ENCODE peak calls at places on chromosomes 13 and 19, in six cellular contexts. One of them, this sample, is unnamed.

GRCh38 chr13:83765796-83766195 is 116.5 kb downstream of the SLITRK1 start:
- DNase-seq in transverse colon: no peak
- DNase-seq in GDM1: no peak
- DNase-seq in activated naive CD4-positive, alpha-beta T cell treated with anti-CD3 and anti-CD28 coated beads, Interleukin-2, amount 10 ng/mL, durations not matched to agents 7 days and 5 days: no peak
- DNase-seq in CD8-positive, alpha-beta memory T cell: no peak
- DNase-seq in occipital lobe: no peak
- DNase-seq in this sample: no peak

GRCh38 chr13:91721413-91721812 is 323.0 kb downstream of the GPC5 start:
- DNase-seq in CD8-positive, alpha-beta memory T cell: no peak
- DNase-seq in GDM1: no peak
- DNase-seq in activated naive CD4-positive, alpha-beta T cell treated with anti-CD3 and anti-CD28 coated beads, Interleukin-2, amount 10 ng/mL, durations not matched to agents 7 days and 5 days: no peak
- DNase-seq in occipital lobe: no peak
- DNase-seq in transverse colon: no peak
- DNase-seq in this sample: no peak

GRCh38 chr13:64078480-64078936 is 2662.9 kb upstream of the PCDH20 start:
- DNase-seq in activated naive CD4-positive, alpha-beta T cell treated with anti-CD3 and anti-CD28 coated beads, Interleukin-2, amount 10 ng/mL, durations not matched to agents 7 days and 5 days: no peak
- DNase-seq in GDM1: no peak
- DNase-seq in transverse colon: no peak
- DNase-seq in occipital lobe: no peak
- DNase-seq in CD8-positive, alpha-beta memory T cell: no peak
- DNase-seq in this sample: no peak

GRCh38 chr19:55097864-55098715 is 19.3 kb downstream of the PPP1R12C start:
- DNase-seq in transverse colon: no peak
- DNase-seq in CD8-positive, alpha-beta memory T cell: no peak
- DNase-seq in GDM1: peak
- DNase-seq in occipital lobe: no peak
- DNase-seq in activated naive CD4-positive, alpha-beta T cell treated with anti-CD3 and anti-CD28 coated beads, Interleukin-2, amount 10 ng/mL, durations not matched to agents 7 days and 5 days: no peak
- DNase-seq in this sample: no peak

GRCh38 chr19:21328402-21328801 is 808 bp downstream of the ZNF708 start:
- DNase-seq in transverse colon: no peak
- DNase-seq in CD8-positive, alpha-beta memory T cell: no peak
- DNase-seq in activated naive CD4-positive, alpha-beta T cell treated with anti-CD3 and anti-CD28 coated beads, Interleukin-2, amount 10 ng/mL, durations not matched to agents 7 days and 5 days: no peak
- DNase-seq in GDM1: no peak
- DNase-seq in occipital lobe: no peak
- DNase-seq in this sample: no peak

GRCh38 chr13:60402022-60402421 is 5.0 kb downstream of the TDRD3 start:
- DNase-seq in CD8-positive, alpha-beta memory T cell: no peak
- DNase-seq in transverse colon: no peak
- DNase-seq in occipital lobe: no peak
- DNase-seq in GDM1: no peak
- DNase-seq in activated naive CD4-positive, alpha-beta T cell treated with anti-CD3 and anti-CD28 coated beads, Interleukin-2, amount 10 ng/mL, durations not matched to agents 7 days and 5 days: no peak
- DNase-seq in this sample: no peak

GRCh38 chr13:30404207-30404606 is 18.1 kb upstream of the UBE2L5 start:
- DNase-seq in occipital lobe: no peak
- DNase-seq in activated naive CD4-positive, alpha-beta T cell treated with anti-CD3 and anti-CD28 coated beads, Interleukin-2, amount 10 ng/mL, durations not matched to agents 7 days and 5 days: no peak
- DNase-seq in GDM1: no peak
- DNase-seq in CD8-positive, alpha-beta memory T cell: no peak
- DNase-seq in transverse colon: no peak
- DNase-seq in this sample: no peak

GRCh38 chr19:14136509-14137281 is at the start of gene ASF1B:
- DNase-seq in activated naive CD4-positive, alpha-beta T cell treated with anti-CD3 and anti-CD28 coated beads, Interleukin-2, amount 10 ng/mL, durations not matched to agents 7 days and 5 days: peak
- DNase-seq in transverse colon: peak
- DNase-seq in GDM1: peak
- DNase-seq in occipital lobe: peak
- DNase-seq in CD8-positive, alpha-beta memory T cell: peak
- DNase-seq in this sample: peak

GRCh38 chr13:97573011-97573410 is 139.0 kb downstream of the RAP2A start:
- DNase-seq in transverse colon: no peak
- DNase-seq in CD8-positive, alpha-beta memory T cell: no peak
- DNase-seq in activated naive CD4-positive, alpha-beta T cell treated with anti-CD3 and anti-CD28 coated beads, Interleukin-2, amount 10 ng/mL, durations not matched to agents 7 days and 5 days: no peak
- DNase-seq in GDM1: no peak
- DNase-seq in occipital lobe: no peak
- DNase-seq in this sample: no peak

GRCh38 chr13:20118268-20119140 is 42.3 kb downstream of the GJA3 start:
- DNase-seq in CD8-positive, alpha-beta memory T cell: peak
- DNase-seq in activated naive CD4-positive, alpha-beta T cell treated with anti-CD3 and anti-CD28 coated beads, Interleukin-2, amount 10 ng/mL, durations not matched to agents 7 days and 5 days: peak
- DNase-seq in GDM1: peak
- DNase-seq in transverse colon: peak
- DNase-seq in occipital lobe: no peak
- DNase-seq in this sample: peak

GRCh38 chr19:50912727-50913716 is 1.8 kb upstream of the KLK4 start:
- DNase-seq in transverse colon: no peak
- DNase-seq in CD8-positive, alpha-beta memory T cell: no peak
- DNase-seq in GDM1: no peak
- DNase-seq in activated naive CD4-positive, alpha-beta T cell treated with anti-CD3 and anti-CD28 coated beads, Interleukin-2, amount 10 ng/mL, durations not matched to agents 7 days and 5 days: no peak
- DNase-seq in occipital lobe: no peak
- DNase-seq in this sample: no peak

GRCh38 chr19:16227837-16228636 is 30.3 kb downstream of the AP1M1 start:
- DNase-seq in activated naive CD4-positive, alpha-beta T cell treated with anti-CD3 and anti-CD28 coated beads, Interleukin-2, amount 10 ng/mL, durations not matched to agents 7 days and 5 days: no peak
- DNase-seq in GDM1: no peak
- DNase-seq in occipital lobe: no peak
- DNase-seq in transverse colon: no peak
- DNase-seq in CD8-positive, alpha-beta memory T cell: no peak
- DNase-seq in this sample: no peak

GRCh38 chr13:25916119-25916518 is 135.7 kb downstream of the SHISA2 start:
- DNase-seq in activated naive CD4-positive, alpha-beta T cell treated with anti-CD3 and anti-CD28 coated beads, Interleukin-2, amount 10 ng/mL, durations not matched to agents 7 days and 5 days: no peak
- DNase-seq in GDM1: no peak
- DNase-seq in occipital lobe: no peak
- DNase-seq in CD8-positive, alpha-beta memory T cell: no peak
- DNase-seq in transverse colon: no peak
- DNase-seq in this sample: no peak

GRCh38 chr19:18338471-18339001 is 1.9 kb upstream of the PGPEP1 start:
- DNase-seq in transverse colon: no peak
- DNase-seq in activated naive CD4-positive, alpha-beta T cell treated with anti-CD3 and anti-CD28 coated beads, Interleukin-2, amount 10 ng/mL, durations not matched to agents 7 days and 5 days: no peak
- DNase-seq in CD8-positive, alpha-beta memory T cell: no peak
- DNase-seq in occipital lobe: no peak
- DNase-seq in GDM1: no peak
- DNase-seq in this sample: no peak

GRCh38 chr13:79225487-79226232 is 180.4 kb downstream of the RBM26 start:
- DNase-seq in occipital lobe: peak
- DNase-seq in CD8-positive, alpha-beta memory T cell: no peak
- DNase-seq in GDM1: no peak
- DNase-seq in transverse colon: no peak
- DNase-seq in activated naive CD4-positive, alpha-beta T cell treated with anti-CD3 and anti-CD28 coated beads, Interleukin-2, amount 10 ng/mL, durations not matched to agents 7 days and 5 days: no peak
- DNase-seq in this sample: no peak

GRCh38 chr19:4695224-4695731 is 25.1 kb upstream of the MYDGF start:
- DNase-seq in GDM1: no peak
- DNase-seq in occipital lobe: no peak
- DNase-seq in transverse colon: no peak
- DNase-seq in CD8-positive, alpha-beta memory T cell: no peak
- DNase-seq in activated naive CD4-positive, alpha-beta T cell treated with anti-CD3 and anti-CD28 coated beads, Interleukin-2, amount 10 ng/mL, durations not matched to agents 7 days and 5 days: no peak
- DNase-seq in this sample: no peak

GRCh38 chr13:106573855-106574254 is 5.9 kb upstream of the ARGLU1 start:
- DNase-seq in CD8-positive, alpha-beta memory T cell: no peak
- DNase-seq in activated naive CD4-positive, alpha-beta T cell treated with anti-CD3 and anti-CD28 coated beads, Interleukin-2, amount 10 ng/mL, durations not matched to agents 7 days and 5 days: no peak
- DNase-seq in GDM1: no peak
- DNase-seq in occipital lobe: no peak
- DNase-seq in transverse colon: peak
- DNase-seq in this sample: no peak

GRCh38 chr13:20272571-20273171 is 40.6 kb upstream of the GJB6 start:
- DNase-seq in GDM1: no peak
- DNase-seq in occipital lobe: no peak
- DNase-seq in transverse colon: no peak
- DNase-seq in CD8-positive, alpha-beta memory T cell: no peak
- DNase-seq in activated naive CD4-positive, alpha-beta T cell treated with anti-CD3 and anti-CD28 coated beads, Interleukin-2, amount 10 ng/mL, durations not matched to agents 7 days and 5 days: no peak
- DNase-seq in this sample: no peak

This sample was measured in central memory CD4-positive, alpha-beta T cell.